ENCODE peak calls at places on chromosomes 2 and 18, in six cellular contexts. G is PC-3, L is HCT116, F is MM.1S, J is GM23338, O is neural progenitor cell. Y is an unnamed sample.

GRCh38 chr2:75064691-75065396 is 106.4 kb downstream of the POLE4 start:
- DNase-seq in F (peak; percentile 59), G (peak; percentile 72), O (peak; percentile 64), J (peak; percentile 77), L (peak; percentile 31), Y (peak; percentile 61)

GRCh38 chr2:75138528-75138927 is 60.8 kb downstream of the TACR1 start:
- DNase-seq in L (no peak), J (no peak), G (no peak), O (no peak), F (no peak), Y (no peak)

GRCh38 chr2:17311104-17311619 is 207.1 kb downstream of the RAD51AP2 start:
- DNase-seq in J (peak; percentile 44), G (no peak), L (no peak), F (no peak), O (no peak), Y (no peak)

GRCh38 chr18:48605408-48605845 is 66.6 kb downstream of the CTIF start:
- DNase-seq in F (no peak), L (peak; percentile 29), G (peak; percentile 5), O (peak; percentile 84), J (peak; percentile 87), Y (peak; percentile 33)

GRCh38 chr18:44128365-44128764 is 552.3 kb upstream of the SETBP1 start:
- DNase-seq in J (no peak), L (no peak), O (no peak), F (no peak), G (peak; percentile 40), Y (no peak)

GRCh38 chr18:63078471-63078870 is 241.1 kb downstream of the BCL2 start:
- DNase-seq in O (no peak), J (no peak), G (no peak), L (no peak), F (no peak), Y (no peak)

GRCh38 chr18:11808001-11808855 is 43.0 kb upstream of the CHMP1B start:
- DNase-seq in O (peak; percentile 55), G (peak; percentile 96), F (no peak), J (peak; percentile 90), L (peak; percentile 52), Y (peak; percentile 40)

GRCh38 chr2:162233197-162233596 is 10.0 kb downstream of the FAP start:
- DNase-seq in J (no peak), L (no peak), G (no peak), O (no peak), F (no peak), Y (no peak)

GRCh38 chr2:207252979-207253640 is 87.4 kb upstream of the KLF7 start:
- DNase-seq in G (no peak), O (no peak), J (peak; percentile 43), F (no peak), L (no peak), Y (no peak)

GRCh38 chr2:68362069-68362468 is 3.0 kb upstream of the PLEK start:
- DNase-seq in J (peak; percentile 87), O (peak; percentile 81), G (peak; percentile 80), F (peak; percentile 89), L (peak; percentile 65), Y (peak; percentile 78)

GRCh38 chr18:22465859-22466602 is 48.3 kb upstream of the CTAGE1 start:
- DNase-seq in L (peak; percentile 73), F (no peak), G (peak; percentile 94), O (no peak), J (no peak), Y (peak; percentile 83)

GRCh38 chr2:12728221-12728777 is 11.6 kb downstream of the TRIB2 start:
- DNase-seq in O (no peak), J (no peak), F (peak; percentile 98), G (no peak), L (no peak), Y (no peak)

GRCh38 chr2:206974556-206974955 is 35.2 kb downstream of the CPO start:
- DNase-seq in O (no peak), L (no peak), J (no peak), G (no peak), F (no peak), Y (no peak)

GRCh38 chr2:230226090-230226551 is 585 bp downstream of the SP140 start:
- DNase-seq in F (peak; percentile 54), J (no peak), G (no peak), O (no peak), L (no peak), Y (no peak)

GRCh38 chr18:47075098-47075883 is 39.9 kb upstream of the ELOA2 start:
- DNase-seq in F (no peak), L (peak; percentile 57), J (peak; percentile 54), O (no peak), G (peak; percentile 63), Y (peak; percentile 28)

DNA sequence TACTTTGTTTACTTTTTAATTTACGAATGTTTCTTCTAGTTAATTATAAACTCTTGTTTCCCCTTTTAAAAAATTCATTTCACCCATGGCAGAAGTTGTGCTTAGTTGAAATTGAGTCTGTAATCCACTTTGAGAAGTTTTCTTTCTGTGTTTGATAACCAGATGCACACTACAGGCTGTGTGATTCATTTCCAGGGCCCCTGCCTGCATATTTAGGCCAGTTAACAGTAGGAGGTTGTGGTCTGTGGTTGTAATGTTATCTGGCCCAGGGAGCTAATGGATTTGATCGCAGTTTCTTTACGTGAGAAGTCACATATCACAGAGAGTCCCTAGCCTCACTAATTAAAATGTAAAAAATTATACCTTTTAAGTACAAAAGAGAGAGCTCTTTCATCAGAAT is 3.3 kb downstream of the CDH7 start:
- DNase-seq in F (no peak), L (no peak), J (peak; percentile 14), O (no peak), G (peak; percentile 58), Y (no peak)
- TF ChIP-seq EZH2phosphoT487 in F (no peak), L (no peak), J (no peak), O (no peak), G (no peak), Y (no peak)

GRCh38 chr18:75309564-75309963 is 99.0 kb downstream of the TSHZ1 start:
- DNase-seq in F (no peak), J (peak; percentile 19), O (no peak), L (no peak), G (no peak), Y (no peak)
- TF ChIP-seq CTCF in F (no peak), J (peak; percentile 49), O (no peak), L (no peak), G (no peak), Y (no peak)

DNA sequence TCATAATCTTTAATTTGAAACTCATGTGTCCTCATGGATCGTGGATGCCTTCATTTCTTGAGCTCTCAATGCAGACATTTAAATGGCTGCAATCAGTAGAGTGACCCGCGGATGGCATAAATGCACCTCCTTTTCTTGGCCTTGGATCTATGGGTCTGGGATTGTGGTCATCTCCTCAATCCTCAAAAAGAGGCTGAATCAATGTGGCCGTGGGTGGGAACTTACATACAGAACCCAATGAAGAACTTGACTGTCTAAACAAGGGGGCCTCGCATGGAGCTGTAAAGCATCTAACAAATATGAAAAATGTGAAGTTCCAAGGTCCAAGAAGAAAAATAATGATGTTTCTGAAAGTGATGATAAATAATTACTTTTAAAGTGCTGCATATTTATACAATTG is 2.9 kb downstream of the HOXD13 start:
- DNase-seq in L (no peak), G (no peak), J (no peak), F (no peak), O (no peak), Y (no peak)
- TF ChIP-seq EZH2 in L (no peak), G (no peak), J (peak; percentile 54), F (no peak), O (no peak), Y (no peak)

DNA sequence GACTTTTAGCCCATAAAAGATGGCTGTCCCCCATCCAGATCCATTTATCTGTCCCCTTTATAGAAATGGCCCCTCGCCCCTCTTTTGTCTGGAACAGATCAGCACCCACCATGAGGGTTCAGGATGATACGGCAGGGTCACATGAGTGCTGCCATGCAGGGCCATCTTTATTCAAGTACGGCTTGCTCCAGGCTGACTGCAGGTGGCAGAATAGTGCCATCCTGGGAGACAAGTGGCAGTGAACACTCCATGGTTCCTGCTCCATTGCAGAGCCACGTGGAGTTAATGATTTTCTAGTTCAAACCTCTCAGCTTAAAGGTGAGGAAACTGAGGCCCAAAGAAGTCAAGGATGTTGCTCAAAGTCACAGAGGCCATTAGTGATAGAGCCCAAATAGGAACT is 180.6 kb downstream of the CLIP4 start:
- DNase-seq in O (peak; percentile 52), L (peak; percentile 18), J (peak; percentile 26), G (peak; percentile 61), F (no peak), Y (no peak)
- TF ChIP-seq EZH2phosphoT487 in O (no peak), L (no peak), J (no peak), G (no peak), F (no peak), Y (no peak)

GRCh38 chr2:153870308-153870707 is 1.4 kb upstream of the GALNT13 start:
- DNase-seq in L (no peak), F (no peak), J (peak; percentile 3), O (peak; percentile 34), G (no peak), Y (peak; percentile 23)
- TF ChIP-seq CTCF in L (peak; percentile 28), F (no peak), J (peak; percentile 55), O (peak; percentile 53), G (peak; percentile 29), Y (peak; percentile 23)

GRCh38 chr18:79798346-79798998 is 734 bp downstream of the KCNG2 start:
- DNase-seq in O (peak; percentile 40), G (no peak), F (no peak), J (peak; percentile 44), L (no peak), Y (no peak)
- TF ChIP-seq EZH2 in O (peak; percentile 97), G (no peak), F (no peak), J (peak; percentile 64), L (no peak), Y (no peak)

GRCh38 chr2:41933585-41934322 is 114.1 kb upstream of the PKDCC start:
- DNase-seq in F (peak; percentile 43), G (peak; percentile 67), L (no peak), O (no peak), J (no peak), Y (peak; percentile 75)

GRCh38 chr2:41934323-41935003 is 113.4 kb upstream of the PKDCC start:
- DNase-seq in F (no peak), G (no peak), J (no peak), O (no peak), L (no peak), Y (peak; percentile 38)

GRCh38 chr2:41936751-41937463 is 110.9 kb upstream of the PKDCC start:
- DNase-seq in J (no peak), O (peak; percentile 30), F (no peak), G (no peak), L (no peak), Y (no peak)

GRCh38 chr2:41935806-41936205 is 112.0 kb upstream of the PKDCC start:
- DNase-seq in G (no peak), O (no peak), F (no peak), L (no peak), J (no peak), Y (no peak)

DNA sequence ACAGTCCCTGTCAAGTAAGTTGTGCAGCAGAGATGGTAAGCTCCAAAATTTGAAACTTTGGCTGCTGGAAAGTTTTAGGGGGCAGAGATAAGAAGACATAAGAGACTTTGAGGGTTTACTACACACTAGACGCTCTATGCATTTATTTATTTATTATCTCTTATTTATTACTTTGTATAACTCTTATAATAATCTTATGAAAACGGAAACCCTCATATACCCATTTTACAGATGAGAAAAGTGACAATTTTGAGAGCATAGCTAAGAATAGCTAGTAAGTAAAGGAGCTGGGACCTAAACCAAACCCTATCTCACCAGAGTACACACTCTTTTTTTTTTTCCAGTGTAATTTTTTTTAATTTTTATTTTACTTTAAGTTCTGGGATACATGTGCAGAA is 112.8 kb upstream of the PKDCC start:
- DNase-seq in F (no peak), O (no peak), J (no peak), G (no peak), L (no peak), Y (no peak)
- TF ChIP-seq EZH2phosphoT487 in F (no peak), O (no peak), J (no peak), G (no peak), L (no peak), Y (no peak)

Y was measured in hepatocyte.